ENCODE peak calls at places on chromosomes 5 and 9, in six cellular contexts. P is GM10248, W is AG09319, T is lung, Q is islet precursor cell, B is M059J. F is an unnamed sample.

GRCh38 chr5:132025403-132025971 is 14.0 kb upstream of the ACSL6 start:
- DNase-seq in T (no peak), B (no peak), W (no peak), Q (no peak), P (no peak), F (no peak)

GRCh38 chr5:146130440-146131045 is 25.2 kb upstream of the PLAC8L1 start:
- DNase-seq in B (peak), W (no peak), P (no peak), Q (no peak), T (no peak), F (no peak)

GRCh38 chr5:158599132-158599531 is 500.6 kb downstream of the EBF1 start:
- DNase-seq in P (no peak), T (no peak), Q (no peak), W (peak), B (no peak), F (peak)

GRCh38 chr9:73118898-73119554 is 32.6 kb upstream of the ANXA1 start:
- DNase-seq in Q (no peak), B (peak), P (no peak), W (peak), T (no peak), F (no peak)

GRCh38 chr9:92094655-92095054 is 20.6 kb downstream of the SPTLC1 start:
- DNase-seq in B (peak), Q (peak), W (no peak), P (no peak), T (no peak), F (no peak)

GRCh38 chr5:2399804-2400203 is 351.7 kb downstream of the IRX2 start:
- DNase-seq in Q (peak), W (no peak), B (no peak), T (no peak), P (no peak), F (no peak)

GRCh38 chr5:92552206-92553160 is 1028.5 kb downstream of the NR2F1-AS1 start:
- DNase-seq in Q (no peak), B (peak), W (peak), T (no peak), P (no peak), F (no peak)

GRCh38 chr9:105194234-105194633 is 50.2 kb upstream of the SLC44A1 start:
- DNase-seq in T (no peak), Q (no peak), W (no peak), P (no peak), B (no peak), F (no peak)

GRCh38 chr9:94900222-94901018 is 173.9 kb downstream of the AOPEP start:
- DNase-seq in Q (no peak), T (no peak), B (peak), P (no peak), W (peak), F (no peak)

GRCh38 chr5:176407456-176408244 is 8.7 kb downstream of the CLTB start:
- DNase-seq in P (no peak), Q (no peak), W (no peak), B (no peak), T (no peak), F (no peak)

GRCh38 chr5:137341831-137342230 is 157.3 kb downstream of the SPOCK1 start:
- DNase-seq in W (no peak), Q (no peak), B (no peak), T (no peak), P (no peak), F (no peak)

GRCh38 chr5:89117131-89117644 is 234.2 kb upstream of the MEF2C start:
- DNase-seq in T (no peak), B (peak), Q (no peak), P (peak), W (no peak), F (no peak)

GRCh38 chr5:78964889-78965288 is 20.2 kb downstream of the ARSB start:
- DNase-seq in W (no peak), P (peak), T (no peak), B (peak), Q (no peak), F (peak)

GRCh38 chr9:70257991-70258691 is 637 bp upstream of the SMC5 start:
- DNase-seq in Q (peak), W (no peak), B (peak), P (no peak), T (peak), F (no peak)